ENCODE peak calls at places on chromosomes 1 and 21, in eight cellular contexts. D is A549, N is K562, F is ovary, W is tibial nerve, O is transverse colon, E is GM12878, H is HepG2. Y is an unnamed sample.

GRCh38 chr1:6048179-6048867 is 2.6 kb downstream of the KCNAB2 start:
- DNase-seq in D (no peak), N (no peak), F (no peak), W (no peak), O (no peak), E (no peak), H (no peak), Y (no peak)

GRCh38 chr1:192879416-192879815 is 70.6 kb downstream of the RGS2 start:
- DNase-seq in D (no peak), N (peak; percentile 16), F (no peak), W (no peak), O (no peak), E (no peak), H (peak; percentile 1), Y (no peak)

GRCh38 chr1:75519626-75520025 is 91.3 kb downstream of the SLC44A5 start:
- DNase-seq in D (no peak), N (no peak), F (no peak), W (no peak), O (no peak), E (no peak), H (no peak), Y (no peak)

GRCh38 chr1:218846166-218846565 is 327.5 kb upstream of the LYPLAL1 start:
- DNase-seq in D (no peak), N (no peak), F (no peak), W (no peak), O (no peak), E (no peak), H (no peak), Y (no peak)

GRCh38 chr21:37373539-37373938 is 7.0 kb downstream of the DYRK1A start:
- DNase-seq in D (no peak), N (peak; percentile 38), F (no peak), W (no peak), O (no peak), E (no peak), H (no peak), Y (no peak)

GRCh38 chr1:157399984-157400382 is 152.3 kb downstream of the FCRL5 start:
- DNase-seq in D (no peak), N (no peak), F (no peak), W (no peak), O (no peak), E (no peak), H (peak; percentile 10), Y (no peak)

GRCh38 chr1:54163573-54163972 is 10.8 kb upstream of the CDCP2 start:
- DNase-seq in D (no peak), N (peak; percentile 84), F (no peak), W (no peak), O (peak; percentile 38), E (no peak), H (no peak), Y (no peak)

GRCh38 chr1:46466477-46467182 is 23.0 kb upstream of the DMBX1 start:
- DNase-seq in D (peak; percentile 18), N (no peak), F (no peak), W (no peak), O (no peak), E (no peak), H (no peak), Y (no peak)

GRCh38 chr1:214377886-214378285 is 96.9 kb downstream of the SMYD2 start:
- DNase-seq in D (no peak), N (no peak), F (no peak), W (no peak), O (no peak), E (no peak), H (no peak), Y (no peak)

GRCh38 chr1:220734571-220735326 is 13.4 kb upstream of the MTARC2 start:
- DNase-seq in D (peak; percentile 52), N (no peak), F (no peak), W (no peak), O (peak; percentile 26), E (no peak), H (peak; percentile 86), Y (no peak)

GRCh38 chr1:179708434-179709195 is 34.5 kb upstream of the FAM163A start:
- DNase-seq in D (no peak), N (no peak), F (no peak), W (no peak), O (no peak), E (no peak), H (no peak), Y (no peak)

GRCh38 chr1:178993559-178993958 is 32.1 kb upstream of the FAM20B start:
- DNase-seq in D (no peak), N (no peak), F (no peak), W (no peak), O (no peak), E (no peak), H (no peak), Y (no peak)

GRCh38 chr1:119987112-119987511 is 82.3 kb downstream of the NOTCH2 start:
- DNase-seq in D (peak; percentile 3), N (no peak), F (no peak), W (no peak), O (no peak), E (no peak), H (no peak), Y (no peak)

GRCh38 chr1:114111731-114112661 is 41.7 kb downstream of the SYT6 start:
- DNase-seq in D (peak; percentile 15), N (no peak), F (no peak), W (no peak), O (no peak), E (no peak), H (no peak), Y (no peak)

GRCh38 chr1:15685820-15686219 is 1.7 kb downstream of the PLEKHM2 start:
- DNase-seq in D (no peak), N (no peak), F (no peak), W (no peak), O (no peak), E (no peak), H (no peak), Y (no peak)

GRCh38 chr1:21397813-21398188 is 42.1 kb upstream of the NBPF3 start:
- DNase-seq in D (no peak), N (peak; percentile 37), F (no peak), W (no peak), O (peak; percentile 13), E (no peak), H (no peak), Y (no peak)

GRCh38 chr1:67682659-67683197 is 2.3 kb upstream of the GADD45A start:
- DNase-seq in D (no peak), N (peak; percentile 49), F (no peak), W (no peak), O (no peak), E (no peak), H (peak; percentile 58), Y (no peak)

GRCh38 chr1:94274561-94274960 is 37.2 kb upstream of the ARHGAP29 start:
- DNase-seq in D (no peak), N (no peak), F (no peak), W (no peak), O (no peak), E (no peak), H (no peak), Y (no peak)

GRCh38 chr1:94279048-94279447 is 41.7 kb upstream of the ARHGAP29 start:
- DNase-seq in D (no peak), N (no peak), F (no peak), W (no peak), O (no peak), E (no peak), H (no peak), Y (no peak)

GRCh38 chr1:94279462-94279861 is 42.1 kb upstream of the ARHGAP29 start:
- DNase-seq in D (no peak), N (no peak), F (no peak), W (no peak), O (no peak), E (no peak), H (no peak), Y (no peak)

GRCh38 chr1:94275116-94275515 is 37.7 kb upstream of the ARHGAP29 start:
- DNase-seq in D (no peak), N (no peak), F (no peak), W (no peak), O (no peak), E (no peak), H (no peak), Y (no peak)

GRCh38 chr1:94276900-94277581 is 39.7 kb upstream of the ARHGAP29 start:
- DNase-seq in D (no peak), N (no peak), F (no peak), W (no peak), O (no peak), E (no peak), H (no peak), Y (no peak)
- TF ChIP-seq CTCF in D (no peak), N (no peak), F (no peak), W (no peak), O (no peak), E (no peak), H (no peak), Y (no peak)

GRCh38 chr21:42424848-42425602 is 21.3 kb downstream of the UBASH3A start:
- DNase-seq in D (no peak), N (no peak), F (no peak), W (no peak), O (peak; percentile 39), E (no peak), H (no peak), Y (no peak)
- TF ChIP-seq EP300 in D (no peak), N (no peak), F (no peak), W (no peak), O (no peak), E (no peak), H (no peak), Y (no peak)

DNA sequence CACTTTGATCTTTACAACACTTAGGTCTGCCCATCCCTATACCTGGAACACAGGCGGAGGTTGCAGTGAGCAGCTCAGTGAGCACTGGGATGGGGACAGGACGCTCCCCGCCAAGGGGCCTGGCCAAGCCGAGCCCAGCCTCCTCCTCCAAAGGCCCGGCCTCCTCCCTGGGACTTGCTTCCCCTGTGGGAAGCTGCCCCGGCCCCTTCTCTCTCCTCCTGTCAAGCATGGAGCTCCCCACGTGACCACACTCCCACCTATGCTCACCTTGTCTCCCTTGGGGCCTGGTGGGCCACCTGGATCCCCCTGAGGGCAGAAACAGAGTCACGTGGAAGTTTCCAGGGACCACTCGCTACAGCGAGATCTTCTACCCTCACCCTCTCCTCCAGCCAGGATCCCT is 12.9 kb downstream of the COL16A1 start:
- DNase-seq in D (no peak), N (no peak), F (no peak), W (no peak), O (no peak), E (no peak), H (no peak), Y (no peak)
- H3K4me1 ChIP-seq in D (peaks cover 67% of the 10 kb centered on the region), N (peaks cover 6% of the 10 kb centered on the region), F (peaks cover 16% of the 10 kb centered on the region), W (peaks cover 13% of the 10 kb centered on the region), O (peaks cover 14% of the 10 kb centered on the region), E (peaks cover 3% of the 10 kb centered on the region), H (no peaks in the 10 kb centered on the region), Y (peaks cover 24% of the 10 kb centered on the region)

GRCh38 chr1:216563096-216563495 is 139.8 kb upstream of the USH2A start:
- DNase-seq in D (no peak), N (no peak), F (no peak), W (no peak), O (no peak), E (no peak), H (no peak), Y (no peak)

GRCh38 chr1:216562383-216562782 is 139.1 kb upstream of the USH2A start:
- DNase-seq in D (no peak), N (no peak), F (no peak), W (no peak), O (no peak), E (no peak), H (no peak), Y (no peak)

DNA sequence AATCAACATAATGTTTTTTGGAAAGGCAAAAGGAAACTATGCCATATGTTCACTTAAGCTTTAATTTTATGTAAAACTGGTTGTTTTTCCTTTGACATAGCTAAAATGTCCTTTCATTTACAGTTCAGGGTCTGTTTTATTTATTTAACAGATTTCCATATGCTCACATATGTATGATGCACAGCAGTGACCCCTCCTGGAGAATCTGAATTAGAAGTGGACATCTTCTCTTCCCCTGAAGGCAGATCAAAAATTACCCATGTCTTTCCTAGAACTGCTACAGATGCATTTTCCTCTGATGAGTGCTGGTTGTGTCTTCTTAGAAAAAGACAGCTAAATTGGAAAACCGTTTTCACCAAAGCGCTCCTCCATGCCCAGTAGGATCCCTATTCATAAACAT is 143.6 kb upstream of the USH2A start:
- DNase-seq in D (no peak), N (no peak), F (no peak), W (no peak), O (no peak), E (no peak), H (no peak), Y (no peak)
- TF ChIP-seq CTCF in D (no peak), N (no peak), F (no peak), W (no peak), O (no peak), E (peak; percentile 20), H (no peak), Y (no peak)